ENCODE peak calls at places on chromosomes 11 and 22, in seven cellular contexts. O is transverse colon; U is CD8-positive, alpha-beta T cell; I is tibial artery; D is heart right ventricle; S is psoas muscle; Q is colonic mucosa. Y is an unnamed sample. For H3K27me3, the result is how much of the 10 kb centered on the place peaks cover.

GRCh38 chr11:9506489-9507343 is 45.9 kb downstream of the ZNF143 start:
- DNase-seq in U (peak), S (peak), Q (peak), O (peak), I (peak), D (peak), Y (peak)

GRCh38 chr11:134980819-134981710 is 569.0 kb upstream of the B3GAT1 start:
- DNase-seq in U (no peak), D (no peak), Q (no peak), S (no peak), O (no peak), I (no peak), Y (no peak)

GRCh38 chr22:45239378-45240136 is 1.1 kb downstream of the KIAA0930 start:
- DNase-seq in I (no peak), O (no peak), D (no peak), S (no peak), U (no peak), Q (no peak), Y (no peak)

GRCh38 chr11:74748211-74749126 is at the start of gene RNF169:
- DNase-seq in D (peak), S (peak), U (peak), Q (peak), O (peak), I (peak), Y (peak)

GRCh38 chr11:12693485-12694181 is 19.4 kb downstream of the TEAD1 start:
- DNase-seq in O (peak), S (peak), U (no peak), D (no peak), I (peak), Q (peak), Y (no peak)

GRCh38 chr22:21947040-21948014 is 5.3 kb downstream of the PPM1F start:
- DNase-seq in Q (no peak), O (no peak), U (no peak), I (no peak), D (no peak), S (no peak), Y (no peak)

GRCh38 chr11:1458340-1459218 is 28.0 kb downstream of the MOB2 start:
- DNase-seq in O (peak), I (peak), Q (peak), D (peak), S (peak), U (no peak), Y (no peak)

GRCh38 chr11:18578975-18579598 is 9.4 kb downstream of the UEVLD start:
- DNase-seq in O (peak), Q (peak), D (no peak), U (no peak), S (no peak), I (no peak), Y (peak)

GRCh38 chr11:27085605-27086004 is 45.0 kb downstream of the BBOX1 start:
- DNase-seq in U (no peak), I (no peak), D (no peak), S (no peak), O (no peak), Q (no peak), Y (no peak)

GRCh38 chr11:26904114-26904513 is 89.8 kb upstream of the FIBIN start:
- DNase-seq in I (no peak), Q (no peak), O (no peak), U (no peak), D (no peak), S (no peak), Y (no peak)

GRCh38 chr11:69841859-69842698 is 22.9 kb upstream of the FGF3 start:
- DNase-seq in I (no peak), S (no peak), O (no peak), Q (peak), D (no peak), U (no peak), Y (no peak)

GRCh38 chr11:86743223-86744118 is 56.9 kb upstream of the PRSS23 start:
- DNase-seq in U (no peak), Q (peak), O (peak), D (no peak), I (peak), S (peak), Y (no peak)

GRCh38 chr11:78857688-78858087 is 283.0 kb upstream of the NARS2 start:
- DNase-seq in I (no peak), O (no peak), Q (no peak), U (no peak), D (no peak), S (no peak), Y (no peak)

GRCh38 chr22:20571531-20572007 is 64.2 kb downstream of the MED15 start:
- DNase-seq in S (peak), D (peak), O (peak), Q (peak), U (peak), I (no peak), Y (no peak)

GRCh38 chr11:60165538-60165937 is 17.3 kb downstream of the MS4A6A start:
- DNase-seq in S (no peak), O (no peak), I (no peak), Q (no peak), D (no peak), U (no peak), Y (no peak)

GRCh38 chr11:64610596-64610995 is 19.6 kb downstream of the SLC22A12 start:
- DNase-seq in Q (no peak), I (no peak), D (no peak), U (no peak), O (no peak), S (no peak), Y (no peak)

GRCh38 chr22:46012881-46013281 is 35.9 kb upstream of the WNT7B start:
- DNase-seq in S (peak), I (peak), U (no peak), Q (no peak), D (no peak), O (no peak), Y (no peak)

GRCh38 chr11:20599424-20600346 is at the start of gene SLC6A5:
- DNase-seq in U (no peak), I (no peak), O (no peak), D (peak), Q (no peak), S (peak), Y (no peak)

GRCh38 chr11:131672191-131672590 is 301.8 kb downstream of the NTM start:
- DNase-seq in O (no peak), U (no peak), S (no peak), D (no peak), Q (no peak), I (no peak), Y (no peak)

GRCh38 chr11:131675489-131675888 is 305.1 kb downstream of the NTM start:
- DNase-seq in O (no peak), Q (no peak), I (peak), D (no peak), U (no peak), S (no peak), Y (no peak)

GRCh38 chr11:131671320-131671719 is 300.9 kb downstream of the NTM start:
- DNase-seq in O (no peak), D (no peak), S (no peak), I (no peak), U (no peak), Q (no peak), Y (no peak)

GRCh38 chr11:131671764-131672163 is 301.3 kb downstream of the NTM start:
- DNase-seq in I (no peak), D (no peak), Q (no peak), O (no peak), S (no peak), U (no peak), Y (no peak)

GRCh38 chr11:131674051-131674755 is 303.8 kb downstream of the NTM start:
- DNase-seq in I (no peak), Q (peak), U (no peak), D (peak), O (peak), S (peak), Y (peak)
- TF ChIP-seq CTCF in I (peak), Q (peak), U (no peak), D (peak), O (peak), S (peak), Y (peak)

GRCh38 chr22:37095113-37095512 is 14.4 kb downstream of the TMPRSS6 start:
- DNase-seq in S (no peak), D (no peak), Q (no peak), O (no peak), U (no peak), I (no peak), Y (no peak)
- H3K27me3 ChIP-seq in S (half or more), D (half or more), Q (under half), O (under half), U (under half), I (half or more), Y (under half)

GRCh38 chr22:23180893-23181762 is 819 bp downstream of the BCR start:
- DNase-seq in O (peak), Q (no peak), D (no peak), U (no peak), I (peak), S (peak), Y (peak)

GRCh38 chr22:23181763-23182288 is 1.5 kb downstream of the BCR start:
- DNase-seq in Q (no peak), I (peak), S (no peak), D (no peak), U (no peak), O (no peak), Y (peak)

GRCh38 chr22:23184100-23184763 is 3.9 kb downstream of the BCR start:
- DNase-seq in I (no peak), D (no peak), Q (no peak), U (no peak), S (no peak), O (no peak), Y (no peak)

GRCh38 chr22:23183107-23183698 is 2.9 kb downstream of the BCR start:
- DNase-seq in O (peak), S (peak), Q (peak), U (no peak), I (peak), D (no peak), Y (no peak)

DNA sequence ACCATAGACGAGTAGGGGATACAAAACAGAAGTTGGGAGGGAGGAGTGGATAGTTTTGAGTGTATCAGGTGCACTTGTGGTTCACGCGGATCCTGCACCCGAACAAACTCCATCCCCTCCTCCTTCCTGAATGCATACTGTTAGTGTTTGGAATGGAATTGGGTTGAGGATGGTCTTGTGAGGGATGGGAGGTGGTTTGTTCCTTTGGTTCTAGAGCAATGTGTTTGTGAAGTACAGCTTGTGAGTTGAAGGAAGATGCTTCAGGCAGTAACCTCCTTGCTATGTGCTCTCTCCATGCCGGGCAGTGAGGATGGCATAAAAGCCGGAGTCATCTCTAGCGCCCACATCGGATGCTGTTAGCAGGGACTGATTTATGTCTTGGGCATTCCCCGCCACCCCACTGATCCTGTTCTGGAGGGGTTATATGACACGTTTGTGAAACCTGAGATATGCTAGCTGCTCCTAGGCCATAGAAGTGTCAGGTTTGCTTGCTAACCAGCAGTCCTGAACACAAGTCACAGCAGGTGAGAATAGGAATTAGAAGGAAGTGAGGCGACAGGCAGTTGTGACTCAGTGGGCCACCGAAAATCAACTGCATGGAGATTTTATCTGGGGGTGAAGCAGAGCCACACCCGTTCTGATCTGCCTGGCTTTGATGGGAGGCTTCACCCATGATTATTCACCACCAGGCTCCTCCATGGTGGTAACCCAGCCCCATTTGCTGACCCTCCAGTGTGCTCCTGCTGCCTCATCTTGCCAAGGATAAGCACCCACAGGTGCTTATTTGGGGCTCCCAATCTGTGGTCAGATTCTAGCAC is 2.2 kb downstream of the BCR start:
- DNase-seq in U (no peak), O (no peak), Q (peak), S (no peak), I (no peak), D (no peak), Y (peak)
- TF ChIP-seq CTCF in U (no peak), O (no peak), Q (no peak), S (no peak), I (no peak), D (no peak), Y (no peak)

DNA sequence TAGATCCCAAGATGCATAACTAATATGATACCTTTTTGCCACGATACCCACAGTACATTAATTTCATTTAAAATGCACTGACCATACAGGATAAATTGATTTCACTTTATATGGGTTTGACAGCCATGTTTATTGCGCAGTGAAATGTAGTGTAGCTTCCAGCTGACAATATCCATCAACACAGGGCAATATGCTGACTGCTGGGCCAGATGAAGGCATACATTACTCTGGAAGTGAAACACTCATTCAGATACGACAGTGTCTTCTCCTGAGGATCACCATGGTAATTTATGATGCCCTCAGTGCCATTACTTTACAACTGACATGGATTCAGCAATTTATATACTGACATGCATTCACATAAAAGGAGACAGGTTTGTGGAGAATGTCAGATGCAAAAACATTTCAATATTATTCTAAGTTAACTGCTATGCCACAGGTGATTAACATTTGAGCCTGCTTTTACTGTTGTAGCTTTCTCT is 365.1 kb downstream of the SOX6 start:
- DNase-seq in Q (no peak), U (no peak), O (no peak), I (no peak), D (no peak), S (no peak), Y (no peak)
- H3K27me3 ChIP-seq in Q (under half), U (under half), O (under half), I (under half), D (under half), S (under half), Y (under half)

GRCh38 chr11:61294717-61295595 is at the start of gene VWCE:
- DNase-seq in U (peak), D (peak), S (peak), I (peak), Q (peak), O (peak), Y (peak)

GRCh38 chr11:61295596-61295926 is 445 bp upstream of the VWCE start:
- DNase-seq in O (peak), U (no peak), S (no peak), Q (no peak), I (no peak), D (peak), Y (no peak)

GRCh38 chr11:61293869-61294716 is 1.0 kb downstream of the VWCE start:
- DNase-seq in D (peak), O (peak), U (no peak), S (peak), I (peak), Q (no peak), Y (peak)

GRCh38 chr11:61290905-61291690 is 4.0 kb downstream of the VWCE start:
- DNase-seq in D (no peak), S (no peak), O (no peak), U (no peak), Q (no peak), I (no peak), Y (no peak)
- TF ChIP-seq CTCF in D (no peak), S (no peak), O (no peak), U (no peak), Q (no peak), I (no peak), Y (peak)